ENCODE peak calls at places on chromosomes 1 and 21, in eight cellular contexts. V, K, P, S, J, U, Z and N are unnamed samples.

GRCh38 chr21:27047331-27048314 is 80.7 kb upstream of the ADAMTS5 start:
- DNase-seq in V (peak), K (no peak), P (no peak), S (no peak), J (no peak), U (no peak), Z (no peak), N (peak)

GRCh38 chr1:179230251-179230650 is 774 bp upstream of the ABL2 start:
- DNase-seq in V (peak), K (no peak), P (no peak), S (no peak), J (no peak), U (no peak), Z (peak), N (peak)

GRCh38 chr1:23168462-23169218 is at the start of gene LUZP1:
- DNase-seq in V (peak), K (peak), P (peak), S (peak), J (peak), U (peak), Z (peak), N (peak)

GRCh38 chr1:8409107-8409506 is 91.2 kb downstream of the SLC45A1 start:
- DNase-seq in V (no peak), K (no peak), P (no peak), S (no peak), J (no peak), U (no peak), Z (peak), N (peak)

GRCh38 chr1:86191958-86192357 is 35.4 kb upstream of the COL24A1 start:
- DNase-seq in V (no peak), K (no peak), P (no peak), S (no peak), J (no peak), U (no peak), Z (no peak), N (no peak)

GRCh38 chr1:27570823-27571222 is 33.1 kb downstream of the AHDC1 start:
- DNase-seq in V (no peak), K (no peak), P (no peak), S (no peak), J (no peak), U (no peak), Z (no peak), N (no peak)

GRCh38 chr1:48026275-48026674 is 29.1 kb upstream of the TRABD2B start:
- DNase-seq in V (peak), K (no peak), P (no peak), S (no peak), J (no peak), U (no peak), Z (peak), N (no peak)

GRCh38 chr21:42941696-42942085 is 16.3 kb upstream of the ERVH48-1 start:
- DNase-seq in V (no peak), K (no peak), P (no peak), S (no peak), J (no peak), U (no peak), Z (no peak), N (no peak)

GRCh38 chr1:35691571-35692220 is 27.0 kb downstream of the C1orf216 start:
- DNase-seq in V (no peak), K (peak), P (no peak), S (no peak), J (no peak), U (no peak), Z (no peak), N (no peak)

GRCh38 chr1:215526147-215526845 is 40.8 kb upstream of the KCTD3 start:
- DNase-seq in V (peak), K (peak), P (no peak), S (no peak), J (no peak), U (no peak), Z (peak), N (peak)